ENCODE peak calls at places on chromosomes 11 and 22, in six cellular contexts. W is stomach, M is GM12891, B is spleen, N is HCT116, Q is endothelial cell of umbilical vein. F is an unnamed sample.

GRCh38 chr11:94664336-94664735 is 97.2 kb downstream of the PIWIL4 start:
- DNase-seq in N (peak; percentile 18), W (no peak), Q (peak; percentile 23), M (no peak), B (no peak), F (no peak)

GRCh38 chr11:47152953-47153950 is 23.4 kb downstream of the ARFGAP2 start:
- DNase-seq in W (peak; percentile 84), Q (peak; percentile 76), M (peak; percentile 58), N (no peak), B (no peak), F (peak; percentile 67)

GRCh38 chr11:101487775-101488174 is 96.0 kb downstream of the TRPC6 start:
- DNase-seq in M (no peak), B (no peak), Q (no peak), W (no peak), N (no peak), F (no peak)

GRCh38 chr22:45542001-45542520 is 39.4 kb downstream of the FBLN1 start:
- DNase-seq in M (no peak), W (no peak), B (no peak), N (no peak), Q (no peak), F (no peak)

GRCh38 chr22:29914991-29915390 is 32.0 kb downstream of the MTMR3 start:
- DNase-seq in Q (no peak), B (no peak), M (no peak), N (no peak), W (no peak), F (no peak)

GRCh38 chr11:12287009-12287373 is 90.4 kb upstream of the PARVA start:
- DNase-seq in Q (peak; percentile 77), B (no peak), M (no peak), N (peak; percentile 47), W (peak; percentile 24), F (no peak)

GRCh38 chr11:73350908-73351636 is 25.1 kb upstream of the RELT start:
- DNase-seq in W (peak; percentile 70), M (peak; percentile 82), Q (peak; percentile 73), N (peak; percentile 41), B (peak; percentile 88), F (no peak)

GRCh38 chr11:41177791-41178190 is 281.7 kb downstream of the LRRC4C start:
- DNase-seq in W (no peak), B (no peak), Q (no peak), M (no peak), N (no peak), F (no peak)

GRCh38 chr11:2744166-2744565 is 44.4 kb upstream of the KCNQ1OT1 start:
- DNase-seq in Q (no peak), N (no peak), B (peak; percentile 64), M (no peak), W (no peak), F (no peak)

GRCh38 chr11:72114570-72114969 is 2.1 kb upstream of the ANAPC15 start:
- DNase-seq in N (no peak), B (no peak), Q (no peak), M (no peak), W (no peak), F (no peak)
- TF ChIP-seq POLR2A in N (no peak), B (no peak), Q (no peak), M (no peak), W (no peak), F (no peak)

GRCh38 chr11:10038916-10039315 is 255.1 kb downstream of the SBF2 start:
- DNase-seq in B (no peak), N (no peak), W (no peak), M (no peak), Q (no peak), F (no peak)

GRCh38 chr11:10041803-10042202 is 252.2 kb downstream of the SBF2 start:
- DNase-seq in B (no peak), N (no peak), W (no peak), Q (no peak), M (no peak), F (no peak)

GRCh38 chr11:10042699-10043098 is 251.3 kb downstream of the SBF2 start:
- DNase-seq in N (no peak), Q (no peak), B (no peak), M (no peak), W (no peak), F (no peak)

GRCh38 chr11:10041337-10041736 is 252.7 kb downstream of the SBF2 start:
- DNase-seq in W (no peak), B (no peak), Q (no peak), N (no peak), M (no peak), F (no peak)

DNA sequence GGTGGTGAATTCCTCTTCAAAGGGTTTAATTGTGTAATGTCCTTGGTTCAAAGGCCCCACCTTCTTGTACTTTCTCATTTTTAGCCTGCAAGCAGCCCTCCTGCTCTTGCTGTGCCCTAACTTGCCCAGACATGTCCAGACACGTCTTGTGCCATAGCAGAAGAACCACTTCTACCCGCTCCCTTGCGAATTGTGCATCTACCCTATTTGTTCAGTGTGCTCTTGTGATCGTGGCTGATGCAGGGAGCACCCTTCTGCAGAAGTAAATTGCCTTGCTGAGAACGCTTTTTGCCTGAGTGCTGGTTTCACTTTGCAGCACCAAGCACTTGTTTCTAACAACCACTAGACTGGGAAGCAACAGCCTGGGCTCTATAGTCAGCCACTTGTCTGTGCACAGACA is 249.4 kb downstream of the SBF2 start:
- DNase-seq in W (no peak), M (no peak), N (peak; percentile 10), B (no peak), Q (no peak), F (no peak)
- TF ChIP-seq POLR2AphosphoS5 in W (no peak), M (no peak), N (no peak), B (no peak), Q (no peak), F (no peak)

GRCh38 chr11:64207247-64208085 is 945 bp downstream of the FERMT3 start:
- DNase-seq in M (peak; percentile 97), B (peak; percentile 96), Q (peak; percentile 76), W (peak; percentile 55), N (no peak), F (no peak)
- TF ChIP-seq POLR2A in M (no peak), B (peak; percentile 20), Q (peak; percentile 68), W (no peak), N (no peak), F (no peak)

GRCh38 chr22:31490496-31490925 is 869 bp upstream of the EIF4ENIF1 start:
- DNase-seq in W (peak; percentile 53), M (peak; percentile 62), Q (peak; percentile 81), N (peak; percentile 22), B (peak; percentile 90), F (no peak)
- TF ChIP-seq POLR2AphosphoS5 in W (peak; percentile 54), M (peak; percentile 93), Q (no peak), N (no peak), B (peak; percentile 95), F (no peak)

DNA sequence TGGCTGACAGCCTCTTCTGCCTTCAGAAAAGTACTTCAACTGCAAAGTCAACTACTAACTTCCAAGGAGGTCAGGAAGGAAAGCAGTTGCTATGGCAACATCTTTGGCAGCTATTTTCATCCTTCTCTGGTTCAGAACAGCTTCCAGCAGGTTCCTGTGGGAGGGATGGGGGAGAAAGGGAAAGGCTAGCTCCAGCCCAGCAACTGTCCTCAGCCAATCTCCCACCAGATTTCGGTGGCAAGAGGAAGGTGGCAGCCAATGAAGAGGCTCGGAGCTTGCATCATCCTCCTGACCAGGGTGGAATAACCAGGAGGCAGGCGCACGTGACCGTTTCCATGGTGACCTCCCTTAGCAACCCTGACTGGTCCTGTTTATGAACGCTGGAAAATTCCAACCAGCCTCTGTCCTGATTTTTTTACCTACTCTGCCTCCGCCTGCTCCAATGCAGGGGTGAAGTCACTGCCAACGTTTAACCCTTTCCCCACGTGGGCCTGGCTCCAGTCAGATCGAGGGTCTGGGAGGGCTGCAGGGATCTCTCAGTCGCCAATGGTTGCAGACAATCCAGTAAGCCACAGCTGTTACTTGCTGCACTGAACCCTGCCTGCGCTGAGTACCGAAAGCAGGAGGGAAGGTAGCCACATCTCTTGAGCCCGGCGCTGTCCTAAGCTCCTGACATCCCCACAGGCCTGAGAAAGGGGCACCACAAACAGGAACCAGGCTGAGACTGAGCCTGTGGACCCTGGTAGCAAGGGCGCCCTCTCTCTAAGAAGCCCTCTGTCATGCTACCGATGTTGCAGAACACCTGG is 11.2 kb upstream of the MALAT1 start:
- DNase-seq in W (peak; percentile 98), B (peak; percentile 93), Q (peak; percentile 100), N (peak; percentile 99), M (no peak), F (peak; percentile 99)
- TF ChIP-seq POLR2A in W (no peak), B (no peak), Q (peak; percentile 49), N (no peak), M (no peak), F (no peak)

DNA sequence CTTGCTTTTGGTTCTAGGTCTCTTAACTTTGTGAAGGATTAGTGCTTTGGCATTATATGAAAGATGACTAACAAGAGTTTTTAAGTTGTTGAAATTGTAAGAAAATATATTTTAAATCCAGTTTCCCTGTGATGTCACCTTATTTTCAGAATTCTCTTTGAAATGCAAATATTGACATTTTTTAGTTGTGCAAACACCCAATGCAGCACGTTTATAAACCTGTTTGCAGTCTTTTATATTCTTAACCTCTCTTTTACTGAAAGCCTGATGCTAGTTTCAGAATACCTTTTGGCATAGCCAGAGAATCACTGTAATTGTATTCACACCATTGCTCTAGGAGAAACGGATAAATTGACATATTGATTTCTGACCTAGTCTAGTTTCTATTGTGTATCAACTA is 42.8 kb upstream of the SLC37A2 start:
- DNase-seq in B (no peak), N (no peak), M (no peak), W (no peak), Q (no peak), F (no peak)
- TF ChIP-seq POLR2AphosphoS5 in B (no peak), N (no peak), M (no peak), W (no peak), Q (no peak), F (no peak)